ENCODE peak calls at places on chromosomes 6 and 20, in eight cellular contexts. One of them, this sample, is unnamed.

GRCh38 chr6:141677598-141678211 is 455.0 kb upstream of the GJE1 start:
- DNase-seq in A549: no peak
- DNase-seq in psoas muscle: no peak
- DNase-seq in transverse colon: no peak
- DNase-seq in GM12865: peak; percentile 38
- DNase-seq in brain microvascular endothelial cell: peak; percentile 24
- DNase-seq in fibroblast of lung: peak; percentile 68
- DNase-seq in heart left ventricle: no peak
- DNase-seq in this sample: no peak

GRCh38 chr20:46220808-46221207 is 87.5 kb downstream of the CDH22 start:
- DNase-seq in A549: no peak
- DNase-seq in psoas muscle: peak; percentile 48
- DNase-seq in transverse colon: no peak
- DNase-seq in GM12865: no peak
- DNase-seq in brain microvascular endothelial cell: no peak
- DNase-seq in fibroblast of lung: no peak
- DNase-seq in heart left ventricle: no peak
- DNase-seq in this sample: no peak

GRCh38 chr20:5949943-5950270 is 426 bp downstream of the TRMT6 start:
- DNase-seq in A549: peak; percentile 49
- DNase-seq in psoas muscle: no peak
- DNase-seq in transverse colon: no peak
- DNase-seq in GM12865: no peak
- DNase-seq in brain microvascular endothelial cell: no peak
- DNase-seq in fibroblast of lung: no peak
- DNase-seq in heart left ventricle: no peak
- DNase-seq in this sample: no peak

GRCh38 chr6:19804362-19805145 is 32.6 kb upstream of the ID4 start:
- DNase-seq in A549: peak; percentile 44
- DNase-seq in psoas muscle: peak; percentile 97
- DNase-seq in transverse colon: peak; percentile 94
- DNase-seq in GM12865: peak; percentile 77
- DNase-seq in brain microvascular endothelial cell: peak; percentile 96
- DNase-seq in fibroblast of lung: peak; percentile 96
- DNase-seq in heart left ventricle: peak; percentile 97
- DNase-seq in this sample: peak; percentile 96

GRCh38 chr6:145020543-145020942 is 714.8 kb downstream of the EPM2A start:
- DNase-seq in A549: no peak
- DNase-seq in psoas muscle: no peak
- DNase-seq in transverse colon: no peak
- DNase-seq in GM12865: no peak
- DNase-seq in brain microvascular endothelial cell: no peak
- DNase-seq in fibroblast of lung: no peak
- DNase-seq in heart left ventricle: no peak
- DNase-seq in this sample: no peak

GRCh38 chr20:4444404-4444803 is 277.3 kb upstream of the PRND start:
- DNase-seq in A549: no peak
- DNase-seq in psoas muscle: no peak
- DNase-seq in transverse colon: no peak
- DNase-seq in GM12865: no peak
- DNase-seq in brain microvascular endothelial cell: peak; percentile 14
- DNase-seq in fibroblast of lung: no peak
- DNase-seq in heart left ventricle: no peak
- DNase-seq in this sample: no peak

GRCh38 chr20:57871237-57871632 is 161.4 kb upstream of the PMEPA1 start:
- DNase-seq in A549: no peak
- DNase-seq in psoas muscle: no peak
- DNase-seq in transverse colon: no peak
- DNase-seq in GM12865: no peak
- DNase-seq in brain microvascular endothelial cell: no peak
- DNase-seq in fibroblast of lung: no peak
- DNase-seq in heart left ventricle: no peak
- DNase-seq in this sample: no peak

GRCh38 chr6:45983041-45983440 is 32.6 kb downstream of the CLIC5 start:
- DNase-seq in A549: no peak
- DNase-seq in psoas muscle: no peak
- DNase-seq in transverse colon: peak; percentile 60
- DNase-seq in GM12865: no peak
- DNase-seq in brain microvascular endothelial cell: no peak
- DNase-seq in fibroblast of lung: no peak
- DNase-seq in heart left ventricle: no peak
- DNase-seq in this sample: no peak

GRCh38 chr6:139153876-139154275 is 19.0 kb downstream of the HECA start:
- DNase-seq in A549: no peak
- DNase-seq in psoas muscle: no peak
- DNase-seq in transverse colon: no peak
- DNase-seq in GM12865: no peak
- DNase-seq in brain microvascular endothelial cell: peak; percentile 26
- DNase-seq in fibroblast of lung: peak; percentile 77
- DNase-seq in heart left ventricle: no peak
- DNase-seq in this sample: no peak

GRCh38 chr6:45928721-45929305 is 86.8 kb downstream of the CLIC5 start:
- DNase-seq in A549: no peak
- DNase-seq in psoas muscle: no peak
- DNase-seq in transverse colon: no peak
- DNase-seq in GM12865: no peak
- DNase-seq in brain microvascular endothelial cell: no peak
- DNase-seq in fibroblast of lung: no peak
- DNase-seq in heart left ventricle: no peak
- DNase-seq in this sample: no peak

GRCh38 chr6:128532827-128533226 is 12.4 kb upstream of the PTPRK start:
- DNase-seq in A549: no peak
- DNase-seq in psoas muscle: no peak
- DNase-seq in transverse colon: no peak
- DNase-seq in GM12865: no peak
- DNase-seq in brain microvascular endothelial cell: no peak
- DNase-seq in fibroblast of lung: peak; percentile 26
- DNase-seq in heart left ventricle: no peak
- DNase-seq in this sample: no peak

GRCh38 chr6:10520468-10520867 is 683 bp upstream of the GCNT2 start:
- DNase-seq in A549: no peak
- DNase-seq in psoas muscle: no peak
- DNase-seq in transverse colon: no peak
- DNase-seq in GM12865: no peak
- DNase-seq in brain microvascular endothelial cell: peak; percentile 16
- DNase-seq in fibroblast of lung: no peak
- DNase-seq in heart left ventricle: no peak
- DNase-seq in this sample: no peak

GRCh38 chr20:1341561-1342265 is 12.8 kb upstream of the SDCBP2 start:
- DNase-seq in A549: no peak
- DNase-seq in psoas muscle: no peak
- DNase-seq in transverse colon: no peak
- DNase-seq in GM12865: no peak
- DNase-seq in brain microvascular endothelial cell: peak; percentile 70
- DNase-seq in fibroblast of lung: peak; percentile 71
- DNase-seq in heart left ventricle: peak; percentile 9
- DNase-seq in this sample: no peak

GRCh38 chr6:37433657-37434271 is 743 bp downstream of the CMTR1 start:
- DNase-seq in A549: no peak
- DNase-seq in psoas muscle: no peak
- DNase-seq in transverse colon: no peak
- DNase-seq in GM12865: peak; percentile 73
- DNase-seq in brain microvascular endothelial cell: peak; percentile 5
- DNase-seq in fibroblast of lung: peak; percentile 19
- DNase-seq in heart left ventricle: no peak
- DNase-seq in this sample: peak; percentile 50

GRCh38 chr6:9138856-9139426 is 703.6 kb upstream of the SLC35B3 start:
- DNase-seq in A549: no peak
- DNase-seq in psoas muscle: no peak
- DNase-seq in transverse colon: no peak
- DNase-seq in GM12865: no peak
- DNase-seq in brain microvascular endothelial cell: no peak
- DNase-seq in fibroblast of lung: peak; percentile 65
- DNase-seq in heart left ventricle: no peak
- DNase-seq in this sample: no peak

DNA sequence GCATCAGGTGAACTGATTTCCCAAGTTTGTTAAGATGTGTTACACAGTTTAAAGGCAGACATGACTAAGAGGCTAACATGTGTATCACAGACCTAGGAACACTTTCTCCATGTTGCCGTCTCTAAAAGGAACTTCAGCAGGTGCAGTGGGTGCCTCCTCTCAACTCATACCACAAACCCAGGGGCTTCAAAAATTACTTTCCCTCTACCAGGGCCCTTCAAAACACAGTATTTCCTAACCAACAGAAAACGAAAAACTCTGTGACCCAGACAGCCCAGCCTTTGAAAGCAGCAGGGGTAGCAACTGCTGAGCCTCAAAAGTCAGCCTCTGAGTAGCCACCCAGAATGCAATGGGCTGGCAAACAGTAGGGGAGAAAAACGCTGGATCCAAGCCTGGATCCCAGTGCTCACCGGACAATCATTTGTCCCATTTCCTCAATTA is 28.5 kb downstream of the B4GALT5 start:
- DNase-seq in A549: no peak
- DNase-seq in psoas muscle: no peak
- DNase-seq in transverse colon: no peak
- DNase-seq in GM12865: peak; percentile 73
- DNase-seq in brain microvascular endothelial cell: no peak
- DNase-seq in fibroblast of lung: no peak
- DNase-seq in heart left ventricle: no peak
- DNase-seq in this sample: no peak
- H3K4me3 ChIP-seq in A549: no peak overlapping the region
- H3K4me3 ChIP-seq in psoas muscle: peak overlapping the region; percentile 37
- H3K4me3 ChIP-seq in transverse colon: no peak overlapping the region
- H3K4me3 ChIP-seq in GM12865: no peak overlapping the region
- H3K4me3 ChIP-seq in brain microvascular endothelial cell: no peak overlapping the region
- H3K4me3 ChIP-seq in fibroblast of lung: no peak overlapping the region
- H3K4me3 ChIP-seq in heart left ventricle: no peak overlapping the region
- H3K4me3 ChIP-seq in this sample: no peak overlapping the region

GRCh38 chr6:96816182-96816888 is 20.9 kb downstream of the GPR63 start:
- DNase-seq in A549: no peak
- DNase-seq in psoas muscle: no peak
- DNase-seq in transverse colon: no peak
- DNase-seq in GM12865: no peak
- DNase-seq in brain microvascular endothelial cell: no peak
- DNase-seq in fibroblast of lung: peak; percentile 43
- DNase-seq in heart left ventricle: no peak
- DNase-seq in this sample: no peak
- H3K4me3 ChIP-seq in A549: no peak overlapping the region
- H3K4me3 ChIP-seq in psoas muscle: no peak overlapping the region
- H3K4me3 ChIP-seq in transverse colon: no peak overlapping the region
- H3K4me3 ChIP-seq in GM12865: no peak overlapping the region
- H3K4me3 ChIP-seq in brain microvascular endothelial cell: peak overlapping the region; percentile 6
- H3K4me3 ChIP-seq in fibroblast of lung: peak overlapping the region; percentile 56
- H3K4me3 ChIP-seq in heart left ventricle: no peak overlapping the region
- H3K4me3 ChIP-seq in this sample: no peak overlapping the region

GRCh38 chr6:97666889-97667288 is 383.9 kb upstream of the MMS22L start:
- DNase-seq in A549: no peak
- DNase-seq in psoas muscle: no peak
- DNase-seq in transverse colon: no peak
- DNase-seq in GM12865: peak; percentile 13
- DNase-seq in brain microvascular endothelial cell: no peak
- DNase-seq in fibroblast of lung: no peak
- DNase-seq in heart left ventricle: no peak
- DNase-seq in this sample: no peak

GRCh38 chr6:97665410-97665809 is 382.4 kb upstream of the MMS22L start:
- DNase-seq in A549: no peak
- DNase-seq in psoas muscle: no peak
- DNase-seq in transverse colon: no peak
- DNase-seq in GM12865: no peak
- DNase-seq in brain microvascular endothelial cell: no peak
- DNase-seq in fibroblast of lung: no peak
- DNase-seq in heart left ventricle: no peak
- DNase-seq in this sample: no peak

GRCh38 chr6:97668716-97669115 is 385.7 kb upstream of the MMS22L start:
- DNase-seq in A549: no peak
- DNase-seq in psoas muscle: no peak
- DNase-seq in transverse colon: no peak
- DNase-seq in GM12865: peak; percentile 62
- DNase-seq in brain microvascular endothelial cell: no peak
- DNase-seq in fibroblast of lung: no peak
- DNase-seq in heart left ventricle: no peak
- DNase-seq in this sample: no peak

GRCh38 chr6:97674802-97675201 is 391.8 kb upstream of the MMS22L start:
- DNase-seq in A549: no peak
- DNase-seq in psoas muscle: no peak
- DNase-seq in transverse colon: no peak
- DNase-seq in GM12865: no peak
- DNase-seq in brain microvascular endothelial cell: peak; percentile 87
- DNase-seq in fibroblast of lung: peak; percentile 33
- DNase-seq in heart left ventricle: no peak
- DNase-seq in this sample: no peak

GRCh38 chr6:97669191-97669651 is 386.2 kb upstream of the MMS22L start:
- DNase-seq in A549: no peak
- DNase-seq in psoas muscle: no peak
- DNase-seq in transverse colon: no peak
- DNase-seq in GM12865: peak; percentile 90
- DNase-seq in brain microvascular endothelial cell: peak; percentile 48
- DNase-seq in fibroblast of lung: peak; percentile 28
- DNase-seq in heart left ventricle: peak; percentile 26
- DNase-seq in this sample: no peak
- H3K4me3 ChIP-seq in A549: no peak overlapping the region
- H3K4me3 ChIP-seq in psoas muscle: peak overlapping the region; percentile 59
- H3K4me3 ChIP-seq in transverse colon: no peak overlapping the region
- H3K4me3 ChIP-seq in GM12865: no peak overlapping the region
- H3K4me3 ChIP-seq in brain microvascular endothelial cell: peak overlapping the region; percentile 52
- H3K4me3 ChIP-seq in fibroblast of lung: peak overlapping the region; percentile 58
- H3K4me3 ChIP-seq in heart left ventricle: no peak overlapping the region
- H3K4me3 ChIP-seq in this sample: no peak overlapping the region

GRCh38 chr6:53333439-53334408 is 15.0 kb downstream of the ELOVL5 start:
- DNase-seq in A549: no peak
- DNase-seq in psoas muscle: no peak
- DNase-seq in transverse colon: no peak
- DNase-seq in GM12865: no peak
- DNase-seq in brain microvascular endothelial cell: no peak
- DNase-seq in fibroblast of lung: no peak
- DNase-seq in heart left ventricle: no peak
- DNase-seq in this sample: no peak
- H3K4me3 ChIP-seq in A549: no peak overlapping the region
- H3K4me3 ChIP-seq in psoas muscle: no peak overlapping the region
- H3K4me3 ChIP-seq in transverse colon: no peak overlapping the region
- H3K4me3 ChIP-seq in GM12865: no peak overlapping the region
- H3K4me3 ChIP-seq in brain microvascular endothelial cell: no peak overlapping the region
- H3K4me3 ChIP-seq in fibroblast of lung: no peak overlapping the region
- H3K4me3 ChIP-seq in heart left ventricle: no peak overlapping the region
- H3K4me3 ChIP-seq in this sample: no peak overlapping the region

GRCh38 chr6:32583527-32583898 is 6.1 kb downstream of the HLA-DRB1 start:
- DNase-seq in A549: no peak
- DNase-seq in psoas muscle: no peak
- DNase-seq in transverse colon: no peak
- DNase-seq in GM12865: no peak
- DNase-seq in brain microvascular endothelial cell: no peak
- DNase-seq in fibroblast of lung: no peak
- DNase-seq in heart left ventricle: no peak
- DNase-seq in this sample: no peak

GRCh38 chr6:32588156-32588555 is 1.5 kb downstream of the HLA-DRB1 start:
- DNase-seq in A549: no peak
- DNase-seq in psoas muscle: no peak
- DNase-seq in transverse colon: no peak
- DNase-seq in GM12865: no peak
- DNase-seq in brain microvascular endothelial cell: no peak
- DNase-seq in fibroblast of lung: no peak
- DNase-seq in heart left ventricle: no peak
- DNase-seq in this sample: no peak
- H3K4me3 ChIP-seq in A549: no peak overlapping the region
- H3K4me3 ChIP-seq in psoas muscle: no peak overlapping the region
- H3K4me3 ChIP-seq in transverse colon: no peak overlapping the region
- H3K4me3 ChIP-seq in GM12865: peak overlapping the region; percentile 76
- H3K4me3 ChIP-seq in brain microvascular endothelial cell: no peak overlapping the region
- H3K4me3 ChIP-seq in fibroblast of lung: no peak overlapping the region
- H3K4me3 ChIP-seq in heart left ventricle: no peak overlapping the region
- H3K4me3 ChIP-seq in this sample: no peak overlapping the region

GRCh38 chr20:25860531-25861150 is 164.0 kb upstream of the ZNF337 start:
- DNase-seq in A549: no peak
- DNase-seq in psoas muscle: no peak
- DNase-seq in transverse colon: no peak
- DNase-seq in GM12865: no peak
- DNase-seq in brain microvascular endothelial cell: no peak
- DNase-seq in fibroblast of lung: no peak
- DNase-seq in heart left ventricle: no peak
- DNase-seq in this sample: no peak
- H3K4me3 ChIP-seq in A549: peak overlapping the region; percentile 43
- H3K4me3 ChIP-seq in psoas muscle: peak overlapping the region; percentile 63
- H3K4me3 ChIP-seq in transverse colon: no peak overlapping the region
- H3K4me3 ChIP-seq in GM12865: no peak overlapping the region
- H3K4me3 ChIP-seq in brain microvascular endothelial cell: no peak overlapping the region
- H3K4me3 ChIP-seq in fibroblast of lung: no peak overlapping the region
- H3K4me3 ChIP-seq in heart left ventricle: no peak overlapping the region
- H3K4me3 ChIP-seq in this sample: no peak overlapping the region